ENCODE peak calls at places on chromosomes 16 and 17, in nine cellular contexts. F is GM03348; U is tibial nerve; S is H9; I is ascending aorta; B is thyroid gland; J is activated CD4-positive, alpha-beta T cell treated with anti-CD3 and anti-CD28 coated beads, Interleukin-2, amount 10 ng/mL, durations not matched to agents 24 days and 14 days; V is naive thymus-derived CD8-positive, alpha-beta T cell; T is lower leg skin. H is an unnamed sample.

GRCh38 chr16:19559242-19559910 is 3.9 kb downstream of the VPS35L start:
- DNase-seq in U (peak), B (no peak), V (peak), F (peak), S (no peak), I (no peak), T (no peak), J (peak), H (peak)

GRCh38 chr17:5399767-5400166 is 19.7 kb downstream of the NUP88 start:
- DNase-seq in V (no peak), T (no peak), B (no peak), U (no peak), J (no peak), F (no peak), I (no peak), S (no peak), H (no peak)

GRCh38 chr17:30219315-30219714 is 16.2 kb downstream of the SLC6A4 start:
- DNase-seq in J (no peak), S (no peak), V (no peak), U (no peak), B (no peak), I (no peak), T (no peak), F (no peak), H (no peak)

GRCh38 chr17:63395075-63395815 is 50.9 kb downstream of the CYB561 start:
- DNase-seq in J (no peak), V (no peak), F (peak), T (no peak), I (no peak), U (peak), B (no peak), S (no peak), H (peak)

GRCh38 chr17:6548578-6549330 is 7.6 kb downstream of the PITPNM3 start:
- DNase-seq in S (no peak), B (peak), I (no peak), V (peak), J (peak), T (no peak), U (no peak), F (peak), H (no peak)

GRCh38 chr17:65557349-65558310 is 3.8 kb downstream of the AXIN2 start:
- DNase-seq in U (no peak), B (peak), I (no peak), F (peak), S (no peak), T (no peak), J (peak), V (peak), H (peak)

GRCh38 chr17:31424944-31425582 is 33.6 kb downstream of the RAB11FIP4 start:
- DNase-seq in F (no peak), V (no peak), B (no peak), U (no peak), I (no peak), T (no peak), J (no peak), S (no peak), H (no peak)

GRCh38 chr17:41654908-41655607 is 30.7 kb upstream of the KRT17 start:
- DNase-seq in B (no peak), T (no peak), F (no peak), S (no peak), U (no peak), V (no peak), J (no peak), I (no peak), H (no peak)

GRCh38 chr17:19448341-19449268 is 37.6 kb downstream of the RNF112 start:
- DNase-seq in B (no peak), F (peak), U (peak), V (no peak), T (peak), J (no peak), S (peak), I (no peak), H (peak)

GRCh38 chr17:55812323-55812722 is 61.5 kb downstream of the PCTP start:
- DNase-seq in V (no peak), B (no peak), F (no peak), I (no peak), T (no peak), J (no peak), U (no peak), S (no peak), H (no peak)

H was measured in EH.